ENCODE peak calls at places on chromosomes 6 and 20, in seven cellular contexts. K is mesenchymal stem cell, Z is H9, N is H1, A is IMR-90, L is neuronal stem cell, X is mesendoderm. M is an unnamed sample.

GRCh38 chr20:6583134-6583738 is 184.2 kb upstream of the BMP2 start:
- DNase-seq in L (peak), K (peak), Z (peak), X (peak), N (peak), A (peak), M (no peak)

GRCh38 chr6:27128796-27129094 is 118.8 kb upstream of the PRSS16 start:
- DNase-seq in A (no peak), K (no peak), L (no peak), Z (no peak), N (no peak), X (no peak), M (no peak)

GRCh38 chr20:56957737-56958553 is 308.5 kb downstream of the BMP7 start:
- DNase-seq in X (peak), N (no peak), L (peak), Z (no peak), A (no peak), K (peak), M (no peak)

GRCh38 chr6:137241481-137242011 is 22.4 kb upstream of the IFNGR1 start:
- DNase-seq in X (peak), A (peak), Z (no peak), N (no peak), L (no peak), K (no peak), M (peak)

GRCh38 chr6:75211920-75212590 is 6.2 kb upstream of the COL12A1 start:
- DNase-seq in Z (no peak), X (no peak), L (no peak), A (no peak), N (no peak), K (peak), M (peak)

GRCh38 chr6:99344289-99344688 is 5.2 kb downstream of the FAXC start:
- DNase-seq in A (peak), L (no peak), K (peak), Z (no peak), X (peak), N (no peak), M (no peak)

GRCh38 chr6:71289039-71289801 is 609 bp downstream of the OGFRL1 start:
- DNase-seq in X (peak), N (no peak), L (peak), K (peak), A (no peak), Z (peak), M (peak)

GRCh38 chr20:10805764-10806163 is 132.0 kb upstream of the JAG1 start:
- DNase-seq in N (no peak), X (no peak), L (no peak), A (no peak), Z (no peak), K (no peak), M (no peak)

GRCh38 chr6:41214559-41215238 is 13.4 kb upstream of the TREML4 start:
- DNase-seq in Z (peak), X (no peak), L (no peak), N (no peak), K (no peak), A (no peak), M (peak)

GRCh38 chr6:73579851-73580246 is 59.0 kb upstream of the EEF1A1 start:
- DNase-seq in Z (peak), N (peak), L (peak), X (peak), K (peak), A (peak), M (peak)

GRCh38 chr6:73586416-73586974 is 65.7 kb upstream of the EEF1A1 start:
- DNase-seq in A (peak), X (no peak), L (no peak), K (peak), N (no peak), Z (no peak), M (no peak)

GRCh38 chr6:73581293-73581692 is 60.5 kb upstream of the EEF1A1 start:
- DNase-seq in A (no peak), Z (no peak), L (no peak), N (no peak), X (no peak), K (no peak), M (no peak)

GRCh38 chr6:73580247-73581149 is 59.7 kb upstream of the EEF1A1 start:
- DNase-seq in L (peak), Z (peak), A (peak), N (peak), X (peak), K (peak), M (peak)

DNA sequence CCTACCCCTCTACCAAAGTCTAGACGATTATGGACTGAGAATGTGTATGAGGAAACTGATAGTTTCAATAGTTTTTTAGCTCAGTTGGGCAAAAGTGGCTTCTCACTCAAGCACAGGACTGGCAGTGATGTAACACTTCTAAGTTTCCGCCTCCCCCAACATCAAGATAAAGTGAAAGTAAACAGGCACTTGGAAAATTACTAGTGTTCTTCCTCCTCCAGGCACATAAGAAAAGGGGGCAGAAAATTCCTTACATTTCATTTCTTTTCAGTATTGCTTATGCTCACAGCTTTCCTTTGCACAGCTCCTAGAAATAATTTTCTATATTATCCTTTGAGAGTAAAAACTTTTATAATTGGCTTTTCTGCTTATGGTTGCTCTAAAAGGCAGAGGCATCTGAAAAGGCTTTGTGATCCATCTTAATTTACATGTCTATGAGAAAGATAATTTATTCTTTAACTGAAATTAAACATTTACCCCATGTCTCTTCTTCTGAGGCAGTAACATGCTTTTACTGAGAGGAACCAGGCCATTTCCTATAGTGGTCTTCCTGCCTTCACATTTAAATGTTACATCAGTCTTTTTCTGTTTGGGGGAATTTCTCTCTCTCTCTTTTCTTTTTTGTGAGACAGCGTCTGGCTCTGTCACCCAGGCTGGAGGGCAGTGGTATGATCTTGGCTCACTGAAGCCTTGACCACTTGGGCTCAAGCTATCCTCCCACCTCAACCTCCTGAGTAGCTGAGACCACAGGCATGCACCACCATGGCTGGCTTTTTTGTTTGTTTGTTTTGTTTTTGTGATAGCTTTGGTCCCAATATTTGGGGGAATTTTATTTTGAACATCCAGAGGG is 65.0 kb upstream of the EEF1A1 start:
- DNase-seq in A (peak), Z (peak), X (peak), L (no peak), K (peak), N (no peak), M (peak)
- H3K9ac ChIP-seq in A (peak), Z (peak), X (no peak), L (no peak), K (peak), N (no peak), M (no peak)

GRCh38 chr6:106180208-106180607 is 94.1 kb downstream of the PRDM1 start:
- DNase-seq in K (no peak), Z (no peak), X (no peak), A (no peak), L (no peak), N (no peak), M (no peak)

GRCh38 chr6:106184629-106185028 is 98.5 kb downstream of the PRDM1 start:
- DNase-seq in X (no peak), A (peak), L (no peak), Z (no peak), K (peak), N (no peak), M (no peak)

GRCh38 chr6:106182455-106182854 is 96.3 kb downstream of the PRDM1 start:
- DNase-seq in Z (no peak), L (no peak), X (no peak), N (no peak), K (no peak), A (no peak), M (peak)

GRCh38 chr6:106183430-106183829 is 97.3 kb downstream of the PRDM1 start:
- DNase-seq in L (no peak), K (no peak), N (no peak), A (no peak), X (no peak), Z (no peak), M (no peak)

GRCh38 chr6:106181664-106182418 is 95.7 kb downstream of the PRDM1 start:
- DNase-seq in N (no peak), Z (no peak), A (peak), X (no peak), L (no peak), K (peak), M (peak)
- H3K4ac ChIP-seq in N (no peak), Z (no peak), A (peak), X (no peak), L (no peak), K (peak), M (no peak)

GRCh38 chr20:21559305-21559704 is 45.4 kb upstream of the NKX2-2 start:
- DNase-seq in A (no peak), N (no peak), L (no peak), K (no peak), X (no peak), Z (no peak), M (no peak)

GRCh38 chr20:21556398-21556797 is 42.5 kb upstream of the NKX2-2 start:
- DNase-seq in Z (no peak), L (no peak), A (no peak), N (no peak), X (no peak), K (no peak), M (no peak)

GRCh38 chr20:21555470-21556120 is 41.7 kb upstream of the NKX2-2 start:
- DNase-seq in Z (no peak), N (no peak), X (no peak), L (no peak), A (no peak), K (no peak), M (no peak)

GRCh38 chr20:21554985-21555384 is 41.1 kb upstream of the NKX2-2 start:
- DNase-seq in X (no peak), N (no peak), K (no peak), Z (no peak), A (no peak), L (no peak), M (no peak)

DNA sequence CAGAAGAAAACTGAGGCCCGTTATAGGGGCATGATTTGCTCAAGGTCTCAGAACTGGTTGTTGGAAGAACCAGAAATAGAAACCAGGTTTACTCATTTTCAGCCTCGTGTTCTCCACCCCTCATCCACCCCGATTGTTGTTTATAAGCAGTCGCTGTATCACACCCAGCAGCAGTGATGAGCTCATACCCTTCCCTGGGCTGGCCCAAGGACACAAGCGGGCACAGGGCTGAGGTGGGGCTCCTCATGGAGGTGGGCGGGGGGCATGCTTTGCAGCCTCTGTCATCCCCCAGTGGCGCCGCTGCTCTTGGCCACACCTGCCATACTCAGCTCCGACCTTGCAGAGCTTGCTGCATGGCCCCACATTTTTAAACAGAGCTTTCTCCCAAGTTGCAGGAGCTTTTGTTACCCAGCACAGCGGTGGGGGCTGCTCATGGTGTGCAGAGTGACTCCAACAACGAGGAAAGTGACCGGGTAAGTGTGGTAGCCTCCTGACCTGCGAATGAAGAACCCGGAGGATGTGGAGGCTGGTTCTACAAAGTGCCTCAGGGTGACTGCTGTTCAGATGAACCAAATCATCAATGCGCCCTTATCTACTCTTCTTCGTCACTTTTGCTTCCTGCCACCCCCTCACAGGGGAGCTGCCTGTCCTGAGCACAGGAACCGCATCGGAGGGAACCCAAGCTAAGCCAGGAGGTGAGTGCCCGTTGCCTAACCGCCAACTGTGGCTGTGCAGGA is 43.5 kb upstream of the NKX2-2 start:
- DNase-seq in Z (no peak), A (no peak), K (no peak), L (no peak), N (no peak), X (no peak), M (no peak)
- H3K9ac ChIP-seq in Z (no peak), A (no peak), K (no peak), L (no peak), N (no peak), X (no peak), M (no peak)

GRCh38 chr20:34072076-34072475 is 40.0 kb downstream of the EIF2S2 start:
- DNase-seq in K (no peak), N (no peak), A (no peak), L (no peak), Z (no peak), X (no peak), M (no peak)
- H3K4ac ChIP-seq in K (no peak), N (no peak), A (no peak), L (no peak), Z (no peak), X (no peak), M (no peak)

DNA sequence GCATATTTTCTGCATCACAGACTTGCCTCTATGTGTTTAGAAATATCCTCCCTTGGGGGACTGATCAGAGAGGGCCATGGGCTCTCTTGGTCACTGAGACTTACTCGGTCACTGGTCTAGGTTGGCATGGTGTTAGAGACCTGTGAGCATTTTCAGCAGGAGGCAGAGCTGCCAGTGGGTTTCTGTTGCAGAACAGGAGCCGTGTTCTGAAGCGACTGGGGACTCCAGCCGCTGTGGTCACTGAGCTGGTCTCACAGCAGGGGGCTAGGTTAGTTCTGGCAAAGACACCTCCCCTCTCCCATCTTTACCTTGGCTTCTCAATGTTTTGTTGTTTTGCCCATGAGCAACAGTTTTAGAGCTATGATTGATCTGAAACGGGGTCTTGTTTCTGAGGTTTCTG is 8.7 kb downstream of the TMEM181 start:
- DNase-seq in L (no peak), Z (no peak), A (no peak), N (no peak), K (no peak), X (no peak), M (no peak)
- H3K9ac ChIP-seq in L (no peak), Z (no peak), A (no peak), N (no peak), K (no peak), X (no peak), M (no peak)

M was measured in trophoblast cell.